ENCODE peak calls at places on chromosomes 11 and 22, in seven cellular contexts. A is left ventricle myocardium superior, V is HFFc6, D is dorsolateral prefrontal cortex, X is NCI-H2171, G is WERI-Rb-1, Y is brain microvascular endothelial cell. W is an unnamed sample.

GRCh38 chr22:35312198-35313059 is 12.7 kb downstream of the TOM1 start:
- DNase-seq in A (peak), V (peak), D (no peak), X (no peak), G (no peak), Y (peak), W (no peak)

GRCh38 chr22:17086750-17087149 is 1.9 kb downstream of the IL17RA start:
- DNase-seq in A (no peak), V (no peak), D (no peak), X (no peak), G (no peak), Y (no peak), W (no peak)

GRCh38 chr11:96486890-96487633 is 97.2 kb downstream of the JRKL start:
- DNase-seq in A (no peak), V (no peak), D (no peak), X (no peak), G (peak), Y (peak), W (peak)

GRCh38 chr22:29030618-29031235 is 30.9 kb downstream of the C22orf31 start:
- DNase-seq in A (peak), V (peak), D (peak), X (no peak), G (no peak), Y (peak), W (peak)

GRCh38 chr11:3126207-3126865 is 38.8 kb downstream of the OSBPL5 start:
- DNase-seq in A (peak), V (no peak), D (peak), X (no peak), G (no peak), Y (no peak), W (peak)

GRCh38 chr11:18749681-18750319 is 23.8 kb upstream of the IGSF22 start:
- DNase-seq in A (no peak), V (peak), D (peak), X (no peak), G (no peak), Y (peak), W (peak)

GRCh38 chr11:16612801-16613400 is 125.5 kb upstream of the C11orf58 start:
- DNase-seq in A (peak), V (no peak), D (no peak), X (no peak), G (no peak), Y (no peak), W (peak)

GRCh38 chr11:62546937-62547625 is 475 bp upstream of the AHNAK start:
- DNase-seq in A (peak), V (peak), D (no peak), X (no peak), G (no peak), Y (no peak), W (no peak)

GRCh38 chr11:64854534-64855502 is 10.4 kb upstream of the CDC42BPG start:
- DNase-seq in A (peak), V (peak), D (no peak), X (no peak), G (no peak), Y (peak), W (peak)

GRCh38 chr11:125525303-125525702 is 29.2 kb upstream of the FEZ1 start:
- DNase-seq in A (no peak), V (no peak), D (no peak), X (no peak), G (no peak), Y (no peak), W (no peak)

GRCh38 chr22:35337932-35338331 is 38.2 kb downstream of the TOM1 start:
- DNase-seq in A (peak), V (no peak), D (no peak), X (no peak), G (peak), Y (no peak), W (no peak)

GRCh38 chr11:102010776-102011500 is 36.3 kb upstream of the CFAP300 start:
- DNase-seq in A (peak), V (peak), D (no peak), X (no peak), G (peak), Y (peak), W (peak)

GRCh38 chr11:121688860-121689614 is 236.3 kb upstream of the SORL1-AS1 start:
- DNase-seq in A (no peak), V (no peak), D (no peak), X (no peak), G (no peak), Y (no peak), W (no peak)

GRCh38 chr22:40463017-40463631 is 92.7 kb downstream of the SGSM3 start:
- DNase-seq in A (no peak), V (no peak), D (no peak), X (no peak), G (no peak), Y (no peak), W (no peak)

GRCh38 chr11:128470081-128470480 is 117.3 kb downstream of the ETS1 start:
- DNase-seq in A (no peak), V (no peak), D (no peak), X (no peak), G (no peak), Y (no peak), W (no peak)

GRCh38 chr11:134944986-134945385 is 532.9 kb upstream of the B3GAT1 start:
- DNase-seq in A (no peak), V (no peak), D (no peak), X (no peak), G (no peak), Y (no peak), W (no peak)

GRCh38 chr11:126438691-126439090 is 83.2 kb downstream of the ST3GAL4 start:
- DNase-seq in A (no peak), V (no peak), D (no peak), X (no peak), G (no peak), Y (no peak), W (no peak)

GRCh38 chr11:82873919-82874333 is 26.3 kb downstream of the PRCP start:
- DNase-seq in A (no peak), V (no peak), D (no peak), X (no peak), G (no peak), Y (no peak), W (no peak)

GRCh38 chr22:45977551-45978274 is 751 bp upstream of the WNT7B start:
- DNase-seq in A (no peak), V (no peak), D (no peak), X (peak), G (peak), Y (no peak), W (no peak)

GRCh38 chr11:1514349-1515061 is 27.9 kb upstream of the MOB2 start:
- DNase-seq in A (peak), V (no peak), D (peak), X (no peak), G (no peak), Y (no peak), W (no peak)

GRCh38 chr22:38273135-38273761 is 438 bp upstream of the TMEM184B start:
- DNase-seq in A (no peak), V (no peak), D (no peak), X (no peak), G (no peak), Y (no peak), W (no peak)

GRCh38 chr11:96112192-96113099 is 188.5 kb upstream of the MTMR2 start:
- DNase-seq in A (no peak), V (no peak), D (no peak), X (no peak), G (no peak), Y (no peak), W (no peak)

GRCh38 chr11:102599642-102600261 is 25.4 kb downstream of the MMP20 start:
- DNase-seq in A (no peak), V (peak), D (no peak), X (no peak), G (no peak), Y (peak), W (peak)

GRCh38 chr11:116418388-116419041 is 354.3 kb downstream of the BUD13 start:
- DNase-seq in A (no peak), V (no peak), D (no peak), X (no peak), G (no peak), Y (no peak), W (no peak)

W was measured in kidney glomerular epithelial cell.